ENCODE peak calls at places on chromosomes 1 and 21, in eight cellular contexts. One of them, this sample, is unnamed. For H3K4me1, the result is how much of the 10 kb centered on the place peaks cover.

GRCh38 chr21:31857096-31857495 is 15.7 kb upstream of the HUNK start:
- DNase-seq in left ventricle myocardium inferior: no peak
- DNase-seq in transverse colon: no peak
- DNase-seq in ovary: no peak
- DNase-seq in esophagus muscularis mucosa: peak
- DNase-seq in upper lobe of right lung: no peak
- DNase-seq in tibial nerve: no peak
- DNase-seq in GM23338: no peak
- DNase-seq in this sample: no peak

GRCh38 chr1:117527566-117528102 is 78.2 kb upstream of the TENT5C start:
- DNase-seq in left ventricle myocardium inferior: no peak
- DNase-seq in transverse colon: no peak
- DNase-seq in ovary: no peak
- DNase-seq in esophagus muscularis mucosa: no peak
- DNase-seq in upper lobe of right lung: no peak
- DNase-seq in tibial nerve: no peak
- DNase-seq in GM23338: no peak
- DNase-seq in this sample: no peak

GRCh38 chr1:227899141-227899819 is 48.5 kb downstream of the WNT9A start:
- DNase-seq in left ventricle myocardium inferior: peak
- DNase-seq in transverse colon: peak
- DNase-seq in ovary: peak
- DNase-seq in esophagus muscularis mucosa: no peak
- DNase-seq in upper lobe of right lung: peak
- DNase-seq in tibial nerve: no peak
- DNase-seq in GM23338: no peak
- DNase-seq in this sample: no peak

GRCh38 chr1:20351911-20352675 is 61.4 kb downstream of the VWA5B1 start:
- DNase-seq in left ventricle myocardium inferior: no peak
- DNase-seq in transverse colon: no peak
- DNase-seq in ovary: no peak
- DNase-seq in esophagus muscularis mucosa: no peak
- DNase-seq in upper lobe of right lung: no peak
- DNase-seq in tibial nerve: no peak
- DNase-seq in GM23338: no peak
- DNase-seq in this sample: no peak

GRCh38 chr1:165734906-165735305 is 33.8 kb downstream of the TMCO1 start:
- DNase-seq in left ventricle myocardium inferior: no peak
- DNase-seq in transverse colon: no peak
- DNase-seq in ovary: no peak
- DNase-seq in esophagus muscularis mucosa: no peak
- DNase-seq in upper lobe of right lung: no peak
- DNase-seq in tibial nerve: no peak
- DNase-seq in GM23338: no peak
- DNase-seq in this sample: no peak

GRCh38 chr1:213693864-213694263 is 293.9 kb upstream of the PROX1 start:
- DNase-seq in left ventricle myocardium inferior: no peak
- DNase-seq in transverse colon: no peak
- DNase-seq in ovary: no peak
- DNase-seq in esophagus muscularis mucosa: no peak
- DNase-seq in upper lobe of right lung: no peak
- DNase-seq in tibial nerve: no peak
- DNase-seq in GM23338: no peak
- DNase-seq in this sample: no peak

GRCh38 chr1:115133440-115133839 is 44.1 kb upstream of the TSPAN2 start:
- DNase-seq in left ventricle myocardium inferior: no peak
- DNase-seq in transverse colon: no peak
- DNase-seq in ovary: no peak
- DNase-seq in esophagus muscularis mucosa: no peak
- DNase-seq in upper lobe of right lung: no peak
- DNase-seq in tibial nerve: no peak
- DNase-seq in GM23338: no peak
- DNase-seq in this sample: no peak

GRCh38 chr1:97414682-97415312 is 506.0 kb downstream of the DPYD start:
- DNase-seq in left ventricle myocardium inferior: no peak
- DNase-seq in transverse colon: no peak
- DNase-seq in ovary: no peak
- DNase-seq in esophagus muscularis mucosa: no peak
- DNase-seq in upper lobe of right lung: no peak
- DNase-seq in tibial nerve: no peak
- DNase-seq in GM23338: no peak
- DNase-seq in this sample: no peak

GRCh38 chr1:16677552-16678423 is 11.0 kb upstream of the RNU1-3 start:
- DNase-seq in left ventricle myocardium inferior: no peak
- DNase-seq in transverse colon: peak
- DNase-seq in ovary: peak
- DNase-seq in esophagus muscularis mucosa: peak
- DNase-seq in upper lobe of right lung: peak
- DNase-seq in tibial nerve: no peak
- DNase-seq in GM23338: peak
- DNase-seq in this sample: peak

GRCh38 chr1:92481598-92482403 is 4.9 kb downstream of the GFI1 start:
- DNase-seq in left ventricle myocardium inferior: no peak
- DNase-seq in transverse colon: no peak
- DNase-seq in ovary: no peak
- DNase-seq in esophagus muscularis mucosa: no peak
- DNase-seq in upper lobe of right lung: no peak
- DNase-seq in tibial nerve: no peak
- DNase-seq in GM23338: peak
- DNase-seq in this sample: no peak

GRCh38 chr1:43978551-43979260 is at the start of gene B4GALT2:
- DNase-seq in left ventricle myocardium inferior: peak
- DNase-seq in transverse colon: peak
- DNase-seq in ovary: peak
- DNase-seq in esophagus muscularis mucosa: no peak
- DNase-seq in upper lobe of right lung: peak
- DNase-seq in tibial nerve: no peak
- DNase-seq in GM23338: peak
- DNase-seq in this sample: peak

GRCh38 chr1:203306089-203306969 is 1.0 kb downstream of the BTG2 start:
- DNase-seq in left ventricle myocardium inferior: peak
- DNase-seq in transverse colon: peak
- DNase-seq in ovary: peak
- DNase-seq in esophagus muscularis mucosa: no peak
- DNase-seq in upper lobe of right lung: peak
- DNase-seq in tibial nerve: peak
- DNase-seq in GM23338: no peak
- DNase-seq in this sample: peak

GRCh38 chr1:22611530-22611947 is 24.9 kb upstream of the C1QA start:
- DNase-seq in left ventricle myocardium inferior: peak
- DNase-seq in transverse colon: no peak
- DNase-seq in ovary: peak
- DNase-seq in esophagus muscularis mucosa: no peak
- DNase-seq in upper lobe of right lung: no peak
- DNase-seq in tibial nerve: peak
- DNase-seq in GM23338: peak
- DNase-seq in this sample: peak

DNA sequence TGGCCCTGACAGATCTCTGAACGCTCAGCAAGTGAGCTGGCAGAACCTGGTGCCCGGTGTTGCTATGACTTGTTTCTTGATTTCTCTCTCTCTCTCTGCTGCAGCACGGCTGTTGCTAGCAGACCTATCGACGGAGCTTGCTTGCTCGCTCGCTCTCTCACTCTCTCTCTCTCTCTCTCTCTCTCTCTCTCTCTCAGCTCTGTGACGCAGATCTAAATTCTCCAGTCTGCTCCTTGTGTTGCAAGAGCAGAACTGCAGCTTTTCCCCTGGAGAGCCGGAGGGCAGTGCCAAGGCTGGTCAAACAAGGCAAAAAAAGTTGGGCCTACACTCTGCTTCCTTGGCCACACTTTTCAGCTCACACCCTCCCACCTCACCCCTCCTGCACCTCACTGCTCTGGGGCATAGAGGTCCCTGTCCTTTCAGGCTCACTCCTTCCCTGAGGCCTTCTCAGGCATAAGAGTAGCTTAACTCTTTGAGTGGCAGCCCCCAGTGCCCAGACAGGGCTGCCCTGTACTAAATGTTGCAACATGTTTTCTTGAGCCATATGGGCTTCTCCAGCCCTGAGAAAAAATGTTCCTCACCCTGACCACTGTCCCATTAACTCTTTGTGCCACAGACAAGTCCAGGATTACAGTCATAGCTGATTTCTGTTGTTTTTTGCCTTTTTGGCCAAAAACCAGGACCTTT is 72.2 kb downstream of the CD46 start:
- DNase-seq in left ventricle myocardium inferior: peak
- DNase-seq in transverse colon: peak
- DNase-seq in ovary: peak
- DNase-seq in esophagus muscularis mucosa: peak
- DNase-seq in upper lobe of right lung: peak
- DNase-seq in tibial nerve: peak
- DNase-seq in GM23338: peak
- DNase-seq in this sample: peak
- TF ChIP-seq CTCF in left ventricle myocardium inferior: peak
- TF ChIP-seq CTCF in transverse colon: peak
- TF ChIP-seq CTCF in ovary: peak
- TF ChIP-seq CTCF in esophagus muscularis mucosa: peak
- TF ChIP-seq CTCF in upper lobe of right lung: peak
- TF ChIP-seq CTCF in tibial nerve: peak
- TF ChIP-seq CTCF in GM23338: peak
- TF ChIP-seq CTCF in this sample: peak

DNA sequence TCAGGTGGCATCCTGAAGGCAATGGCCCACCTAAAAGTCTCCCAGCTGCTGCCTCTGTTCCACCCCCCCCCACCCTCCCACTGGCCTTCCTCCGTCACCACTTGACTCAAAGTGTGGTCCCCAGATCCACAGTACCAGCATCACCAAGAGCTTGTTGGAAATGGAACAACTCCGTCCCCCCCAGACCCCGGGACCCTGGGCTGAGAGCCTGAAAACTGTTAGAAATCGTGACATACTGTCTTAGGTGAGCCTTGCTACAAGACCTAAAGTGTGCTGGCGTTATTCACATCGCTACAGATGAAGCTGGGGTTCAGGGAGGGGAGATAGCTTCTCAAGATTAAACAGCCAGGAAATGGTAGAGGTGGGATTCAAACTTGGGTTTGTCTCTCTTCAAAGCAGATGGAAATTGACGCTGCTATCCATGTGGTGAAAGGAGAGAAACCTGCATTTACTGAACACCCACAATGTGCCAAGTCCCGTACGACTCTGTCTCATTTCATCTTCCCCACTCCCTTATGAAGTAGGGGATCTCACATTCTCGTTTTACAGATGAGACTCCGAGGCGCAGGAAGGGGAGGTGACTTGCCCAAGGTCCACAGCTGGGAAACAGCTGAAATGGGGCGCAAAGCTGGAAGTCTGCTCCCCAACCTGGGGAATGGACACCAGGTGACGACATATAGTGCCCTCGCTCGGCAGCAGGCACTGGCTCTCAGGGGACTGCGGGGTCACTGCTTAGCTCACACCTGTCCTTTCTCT is 52.8 kb upstream of the IFFO2 start:
- DNase-seq in left ventricle myocardium inferior: no peak
- DNase-seq in transverse colon: no peak
- DNase-seq in ovary: no peak
- DNase-seq in esophagus muscularis mucosa: no peak
- DNase-seq in upper lobe of right lung: no peak
- DNase-seq in tibial nerve: no peak
- DNase-seq in GM23338: no peak
- DNase-seq in this sample: no peak
- H3K4me1 ChIP-seq in left ventricle myocardium inferior: under half
- H3K4me1 ChIP-seq in transverse colon: half or more
- H3K4me1 ChIP-seq in ovary: under half
- H3K4me1 ChIP-seq in esophagus muscularis mucosa: under half
- H3K4me1 ChIP-seq in upper lobe of right lung: under half
- H3K4me1 ChIP-seq in tibial nerve: under half
- H3K4me1 ChIP-seq in GM23338: under half
- H3K4me1 ChIP-seq in this sample: half or more

DNA sequence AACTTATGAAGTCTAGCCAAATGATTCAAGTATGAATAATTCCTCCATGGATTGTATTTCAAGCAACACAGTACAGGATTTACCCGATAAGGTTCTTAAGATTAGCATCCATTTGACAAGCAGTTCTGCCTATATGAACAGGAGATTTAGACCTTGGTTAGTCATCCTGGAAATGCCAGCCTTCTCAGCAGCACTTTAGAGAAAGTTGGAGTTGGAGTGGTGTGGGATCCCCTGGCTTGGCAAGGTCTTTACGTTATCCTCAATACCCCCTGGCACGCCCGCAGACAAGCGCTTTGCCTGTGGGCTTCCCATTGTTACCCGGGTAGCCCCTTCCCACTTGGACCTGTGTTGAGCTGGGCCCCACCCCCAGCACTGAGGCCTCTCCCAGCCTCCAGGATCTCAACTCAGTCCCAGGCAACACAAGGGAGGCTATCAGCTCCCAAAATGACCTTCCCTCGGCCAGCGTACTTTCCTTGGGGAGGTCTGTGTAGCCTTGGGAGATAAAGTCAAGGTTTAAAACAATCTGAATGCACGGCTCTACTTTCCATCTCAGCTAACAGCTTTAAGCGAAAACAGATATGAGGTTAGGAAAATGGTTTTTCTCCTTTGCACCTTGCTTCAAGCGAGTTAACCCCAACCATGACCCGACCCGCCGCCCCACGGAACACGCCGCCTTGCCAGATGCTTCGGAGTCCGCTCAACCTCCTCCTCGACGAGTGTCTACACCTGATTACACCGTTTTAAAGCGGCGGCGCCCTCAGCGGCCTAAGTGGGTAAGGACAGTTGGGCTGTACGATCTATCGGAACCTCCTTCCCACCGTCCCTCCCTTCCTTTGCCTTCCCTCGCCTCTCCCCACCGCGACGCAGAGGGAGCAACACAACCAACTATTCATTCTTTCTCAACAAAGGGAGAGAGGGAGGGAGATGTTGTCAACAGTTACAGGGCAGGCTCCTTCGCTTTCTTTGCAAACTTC is 1.2 kb downstream of the BCAR3 start:
- DNase-seq in left ventricle myocardium inferior: peak
- DNase-seq in transverse colon: peak
- DNase-seq in ovary: peak
- DNase-seq in esophagus muscularis mucosa: peak
- DNase-seq in upper lobe of right lung: peak
- DNase-seq in tibial nerve: peak
- DNase-seq in GM23338: peak
- DNase-seq in this sample: peak
- H3K4me3 ChIP-seq in left ventricle myocardium inferior: peak
- H3K4me3 ChIP-seq in transverse colon: peak
- H3K4me3 ChIP-seq in ovary: peak
- H3K4me3 ChIP-seq in esophagus muscularis mucosa: peak
- H3K4me3 ChIP-seq in upper lobe of right lung: peak
- H3K4me3 ChIP-seq in tibial nerve: peak
- H3K4me3 ChIP-seq in GM23338: peak
- H3K4me3 ChIP-seq in this sample: peak

DNA sequence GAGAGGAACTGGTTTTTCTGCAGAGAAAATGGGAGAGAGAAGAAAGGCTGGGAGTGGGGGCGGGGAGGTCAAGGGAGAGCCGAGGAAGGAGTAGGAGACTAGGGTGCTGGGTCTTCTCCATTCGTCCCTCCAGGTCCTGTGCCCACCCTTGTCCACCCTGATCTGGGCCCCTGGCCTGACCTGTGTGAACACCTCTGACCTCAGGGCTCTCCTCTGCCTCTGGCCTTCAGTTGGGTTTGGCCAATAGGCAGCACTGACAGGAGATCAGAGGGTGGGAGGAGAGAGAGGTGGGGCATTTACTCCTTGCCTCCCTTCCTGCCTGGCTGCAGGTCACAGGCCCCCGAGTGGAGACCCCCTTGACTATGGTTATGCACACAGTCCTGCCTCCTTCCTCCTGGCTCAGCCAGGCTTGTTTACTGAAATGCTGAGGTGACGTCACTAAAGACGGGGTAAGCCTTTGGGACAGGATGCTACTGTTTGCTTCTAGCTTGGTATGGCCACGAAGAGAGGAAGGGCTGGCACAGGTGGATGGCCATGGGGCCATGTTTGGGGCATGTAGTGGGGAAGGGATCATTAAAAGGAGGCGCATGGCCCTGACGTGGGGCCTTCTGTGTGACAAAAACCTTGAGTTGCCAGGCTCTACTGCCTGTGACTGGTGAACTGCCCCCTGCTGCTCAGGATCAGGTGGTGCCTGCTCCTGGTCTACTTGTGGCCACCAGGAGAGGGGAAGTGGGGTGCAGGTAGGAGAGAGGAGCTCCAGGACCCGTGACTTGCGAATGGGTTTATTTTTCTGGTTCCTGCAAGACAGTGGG is 248.7 kb upstream of the CSF3R start:
- DNase-seq in left ventricle myocardium inferior: no peak
- DNase-seq in transverse colon: no peak
- DNase-seq in ovary: no peak
- DNase-seq in esophagus muscularis mucosa: no peak
- DNase-seq in upper lobe of right lung: no peak
- DNase-seq in tibial nerve: no peak
- DNase-seq in GM23338: peak
- DNase-seq in this sample: no peak
- TF ChIP-seq CTCF in left ventricle myocardium inferior: no peak
- TF ChIP-seq CTCF in transverse colon: no peak
- TF ChIP-seq CTCF in ovary: no peak
- TF ChIP-seq CTCF in esophagus muscularis mucosa: no peak
- TF ChIP-seq CTCF in upper lobe of right lung: no peak
- TF ChIP-seq CTCF in tibial nerve: no peak
- TF ChIP-seq CTCF in GM23338: peak
- TF ChIP-seq CTCF in this sample: no peak

This sample was measured in Caco-2.